ENCODE peak calls at places on chromosomes 7 and 10, in six cellular contexts. H is activated T-helper 1 cell treated with anti-CD3 and anti-CD28 coated beads, Interleukin-2, amount 50 U/mL, for 16 hours; Z is GM20000; T is fibroblast of the aortic adventitia; S is AG08396; L is transverse colon. B is an unnamed sample.

GRCh38 chr10:48638739-48639527 is 34.1 kb upstream of the ARHGAP22 start:
- DNase-seq in H (no peak), Z (no peak), T (peak; percentile 25), S (no peak), L (no peak), B (no peak)

GRCh38 chr7:35781200-35781701 is 19.6 kb upstream of the SEPTIN7 start:
- DNase-seq in H (no peak), Z (no peak), T (peak; percentile 53), S (no peak), L (no peak), B (no peak)

GRCh38 chr10:79453392-79453791 is 8.0 kb upstream of the ZCCHC24 start:
- DNase-seq in H (no peak), Z (no peak), T (no peak), S (no peak), L (no peak), B (no peak)

GRCh38 chr7:143073556-143073955 is 21.4 kb downstream of the OR6V1 start:
- DNase-seq in H (no peak), Z (no peak), T (peak; percentile 41), S (no peak), L (no peak), B (no peak)

GRCh38 chr7:30001953-30002352 is 12.4 kb upstream of the SCRN1 start:
- DNase-seq in H (no peak), Z (no peak), T (no peak), S (no peak), L (no peak), B (no peak)

GRCh38 chr10:116130006-116130405 is 143.0 kb downstream of the GFRA1 start:
- DNase-seq in H (no peak), Z (no peak), T (no peak), S (no peak), L (no peak), B (no peak)

GRCh38 chr7:44284881-44285541 is 40.4 kb downstream of the CAMK2B start:
- DNase-seq in H (peak; percentile 2), Z (no peak), T (no peak), S (no peak), L (peak; percentile 2), B (no peak)

GRCh38 chr7:46784746-46785145 is 797.2 kb downstream of the TNS3 start:
- DNase-seq in H (no peak), Z (no peak), T (peak; percentile 58), S (no peak), L (no peak), B (no peak)

GRCh38 chr10:13231190-13231589 is 3.0 kb downstream of the UCMA start:
- DNase-seq in H (no peak), Z (no peak), T (no peak), S (no peak), L (no peak), B (no peak)

GRCh38 chr10:64067009-64067606 is 545.9 kb downstream of the REEP3 start:
- DNase-seq in H (no peak), Z (no peak), T (no peak), S (no peak), L (no peak), B (no peak)

GRCh38 chr10:80290474-80291220 is 1.2 kb upstream of the MAT1A start:
- DNase-seq in H (no peak), Z (no peak), T (no peak), S (no peak), L (no peak), B (no peak)

GRCh38 chr10:113027574-113028392 is 77.7 kb downstream of the TCF7L2 start:
- DNase-seq in H (no peak), Z (no peak), T (no peak), S (no peak), L (no peak), B (no peak)

GRCh38 chr10:100996678-100997363 is 2.8 kb upstream of the LZTS2 start:
- DNase-seq in H (no peak), Z (peak; percentile 82), T (no peak), S (peak; percentile 48), L (peak; percentile 55), B (peak; percentile 57)

GRCh38 chr7:104152468-104152867 is 55.3 kb downstream of the ORC5 start:
- DNase-seq in H (no peak), Z (no peak), T (no peak), S (no peak), L (no peak), B (no peak)

GRCh38 chr10:95861401-95861800 is 46.4 kb upstream of the CC2D2B start:
- DNase-seq in H (no peak), Z (no peak), T (no peak), S (no peak), L (no peak), B (no peak)

GRCh38 chr10:43238462-43238861 is 28.4 kb downstream of the RASGEF1A start:
- DNase-seq in H (no peak), Z (no peak), T (no peak), S (no peak), L (peak; percentile 1), B (no peak)

GRCh38 chr10:110344622-110345021 is 39.9 kb upstream of the SMNDC1 start:
- DNase-seq in H (no peak), Z (no peak), T (no peak), S (no peak), L (no peak), B (no peak)

GRCh38 chr10:124978376-124978725 is 36.4 kb downstream of the ZRANB1 start:
- DNase-seq in H (no peak), Z (no peak), T (no peak), S (no peak), L (no peak), B (no peak)

GRCh38 chr7:70259497-70259896 is 661.2 kb downstream of the AUTS2 start:
- DNase-seq in H (no peak), Z (no peak), T (peak; percentile 53), S (no peak), L (no peak), B (no peak)

GRCh38 chr10:788796-789748 is 99.6 kb upstream of the DIP2C start:
- DNase-seq in H (no peak), Z (peak; percentile 75), T (peak; percentile 64), S (peak; percentile 94), L (peak; percentile 82), B (no peak)

GRCh38 chr7:74284781-74285259 is 4.4 kb upstream of the CLIP2 start:
- DNase-seq in H (no peak), Z (peak; percentile 72), T (no peak), S (no peak), L (peak; percentile 87), B (no peak)

GRCh38 chr10:79382491-79382941 is 35.2 kb downstream of the PPIF start:
- DNase-seq in H (no peak), Z (peak; percentile 9), T (no peak), S (no peak), L (peak; percentile 10), B (no peak)

GRCh38 chr7:1674161-1675035 is 4.3 kb downstream of the ELFN1 start:
- DNase-seq in H (no peak), Z (no peak), T (no peak), S (no peak), L (no peak), B (no peak)

GRCh38 chr7:130994378-130995115 is 260.5 kb upstream of the KLF14 start:
- DNase-seq in H (no peak), Z (no peak), T (peak; percentile 53), S (no peak), L (peak; percentile 58), B (no peak)

GRCh38 chr10:100504101-100504500 is 15.6 kb downstream of the SEC31B start:
- DNase-seq in H (no peak), Z (no peak), T (peak; percentile 56), S (no peak), L (no peak), B (peak; percentile 67)

GRCh38 chr7:6495597-6496262 is 48.0 kb upstream of the DAGLB start:
- DNase-seq in H (no peak), Z (no peak), T (peak; percentile 21), S (peak; percentile 70), L (no peak), B (no peak)

GRCh38 chr7:70301673-70302072 is 703.4 kb downstream of the AUTS2 start:
- DNase-seq in H (no peak), Z (no peak), T (no peak), S (no peak), L (no peak), B (no peak)

GRCh38 chr10:74275755-74276154 is 124.7 kb downstream of the ADK start:
- DNase-seq in H (no peak), Z (no peak), T (no peak), S (no peak), L (no peak), B (no peak)